ENCODE peak calls at places on chromosomes 12 and 14, in seven cellular contexts. S is SK-N-SH, G is GM12891, N is K562, M is HepG2, O is H1, A is GM12878. B is an unnamed sample.

GRCh38 chr12:121765573-121765972 is 27.9 kb downstream of the RHOF start:
- DNase-seq in N (peak), M (no peak), S (no peak), A (no peak), G (no peak), O (no peak), B (no peak)

GRCh38 chr12:75953312-75953906 is 78.2 kb downstream of the PHLDA1 start:
- DNase-seq in M (no peak), O (no peak), G (no peak), A (no peak), N (no peak), S (no peak), B (no peak)

GRCh38 chr12:116257826-116258225 is 19.7 kb downstream of the MED13L start:
- DNase-seq in A (no peak), S (no peak), G (no peak), N (no peak), M (no peak), O (no peak), B (no peak)

GRCh38 chr12:95836185-95836609 is 22.6 kb upstream of the SNRPF start:
- DNase-seq in N (no peak), M (no peak), O (no peak), A (no peak), S (peak), G (no peak), B (no peak)

GRCh38 chr12:22969521-22969920 is 344.6 kb downstream of the ETNK1 start:
- DNase-seq in O (no peak), S (no peak), G (no peak), M (no peak), N (no peak), A (no peak), B (no peak)

GRCh38 chr14:61145903-61146411 is 135.2 kb downstream of the TMEM30B start:
- DNase-seq in G (no peak), A (no peak), S (peak), N (no peak), M (no peak), O (no peak), B (no peak)

GRCh38 chr14:91996951-91997371 is 42.9 kb downstream of the TRIP11 start:
- DNase-seq in M (peak), O (no peak), S (peak), G (no peak), A (no peak), N (peak), B (no peak)

GRCh38 chr12:108305520-108305919 is 33.6 kb downstream of the CMKLR1 start:
- DNase-seq in S (peak), M (no peak), N (no peak), O (no peak), G (no peak), A (no peak), B (no peak)

GRCh38 chr12:50043308-50043707 is 14.1 kb upstream of the ASIC1 start:
- DNase-seq in A (no peak), G (no peak), M (no peak), O (no peak), N (no peak), S (no peak), B (no peak)

GRCh38 chr14:78240567-78240966 is 70.4 kb downstream of the NRXN3 start:
- DNase-seq in M (no peak), N (no peak), A (no peak), O (no peak), G (no peak), S (no peak), B (no peak)

GRCh38 chr14:61591862-61592261 is 103.5 kb upstream of the HIF1A start:
- DNase-seq in M (no peak), A (no peak), N (no peak), O (no peak), G (no peak), S (no peak), B (no peak)

GRCh38 chr14:69606258-69606657 is 5.1 kb upstream of the SUSD6 start:
- DNase-seq in N (no peak), M (peak), A (no peak), S (no peak), O (no peak), G (no peak), B (no peak)

GRCh38 chr12:106171117-106171750 is 32.5 kb upstream of the NUAK1 start:
- DNase-seq in G (no peak), A (no peak), N (no peak), S (no peak), M (no peak), O (no peak), B (no peak)

GRCh38 chr14:98623806-98624430 is 648.1 kb downstream of the BCL11B start:
- DNase-seq in A (no peak), N (no peak), M (no peak), S (no peak), G (no peak), O (no peak), B (no peak)

GRCh38 chr12:507261-507853 is 47.6 kb downstream of the B4GALNT3 start:
- DNase-seq in M (no peak), G (no peak), O (no peak), S (no peak), A (no peak), N (no peak), B (no peak)

GRCh38 chr14:54866588-54866987 is 36.0 kb downstream of the GCH1 start:
- DNase-seq in S (no peak), A (no peak), O (no peak), N (no peak), G (no peak), M (peak), B (no peak)

GRCh38 chr12:65121049-65121955 is at the start of gene WIF1:
- DNase-seq in O (peak), S (peak), M (no peak), A (no peak), G (no peak), N (no peak), B (peak)

GRCh38 chr12:32493282-32493681 is 93.9 kb downstream of the FGD4 start:
- DNase-seq in N (no peak), M (no peak), G (no peak), A (no peak), S (no peak), O (no peak), B (no peak)

GRCh38 chr14:53432378-53432802 is 279.3 kb upstream of the DDHD1 start:
- DNase-seq in S (peak), A (no peak), M (peak), N (peak), O (peak), G (peak), B (peak)

GRCh38 chr12:130994821-130995375 is 41.2 kb downstream of the ADGRD1 start:
- DNase-seq in G (no peak), S (no peak), M (no peak), A (no peak), O (no peak), N (no peak), B (no peak)

GRCh38 chr12:96063046-96063445 is 27.7 kb upstream of the LTA4H start:
- DNase-seq in S (peak), O (no peak), M (no peak), A (no peak), N (no peak), G (no peak), B (no peak)

GRCh38 chr14:76205708-76206107 is 54.0 kb downstream of the GPATCH2L start:
- DNase-seq in G (no peak), M (no peak), N (no peak), A (peak), O (no peak), S (no peak), B (no peak)

GRCh38 chr14:58663494-58664111 is 25.8 kb downstream of the DACT1 start:
- DNase-seq in G (no peak), N (no peak), M (no peak), O (peak), A (no peak), S (peak), B (no peak)

GRCh38 chr14:50335989-50336391 is 23.9 kb downstream of the DMAC2L start:
- DNase-seq in A (no peak), M (no peak), O (no peak), G (no peak), S (peak), N (no peak), B (no peak)

GRCh38 chr12:13471471-13471870 is 274.9 kb downstream of the EMP1 start:
- DNase-seq in A (no peak), O (no peak), M (no peak), S (no peak), G (no peak), N (no peak), B (no peak)

GRCh38 chr12:124456652-124457152 is 110.7 kb downstream of the NCOR2 start:
- DNase-seq in N (no peak), A (no peak), G (peak), O (no peak), M (no peak), S (no peak), B (peak)

GRCh38 chr12:111418594-111418880 is 12.8 kb downstream of the SH2B3 start:
- DNase-seq in S (no peak), A (no peak), G (no peak), M (no peak), O (no peak), N (no peak), B (no peak)

GRCh38 chr14:99035712-99036593 is 236.0 kb downstream of the BCL11B start:
- DNase-seq in M (peak), N (no peak), O (peak), A (no peak), G (no peak), S (peak), B (no peak)

GRCh38 chr14:61519106-61519505 is 176.2 kb upstream of the HIF1A start:
- DNase-seq in A (no peak), M (no peak), O (no peak), N (no peak), G (no peak), S (no peak), B (no peak)

GRCh38 chr12:69546693-69547438 is 38.4 kb upstream of the CCT2 start:
- DNase-seq in N (no peak), A (peak), M (no peak), G (no peak), O (no peak), S (no peak), B (no peak)

GRCh38 chr14:77014004-77014604 is 14.4 kb downstream of the IRF2BPL start:
- DNase-seq in O (no peak), A (no peak), N (no peak), S (peak), M (peak), G (no peak), B (no peak)

GRCh38 chr12:4214912-4215861 is 58.4 kb upstream of the CCND2 start:
- DNase-seq in O (no peak), A (peak), N (no peak), G (peak), M (no peak), S (no peak), B (peak)

GRCh38 chr14:104106471-104106991 is 21.0 kb downstream of the ASPG start:
- DNase-seq in O (no peak), N (no peak), M (no peak), S (no peak), G (no peak), A (no peak), B (no peak)

GRCh38 chr12:27431185-27431584 is 15.4 kb upstream of the SMCO2 start:
- DNase-seq in M (no peak), G (no peak), A (no peak), N (no peak), S (no peak), O (no peak), B (no peak)

GRCh38 chr12:46386877-46387629 is 14.5 kb upstream of the SLC38A2 start:
- DNase-seq in G (no peak), S (no peak), A (no peak), O (no peak), M (no peak), N (no peak), B (no peak)

GRCh38 chr14:71524321-71524982 is 407.8 kb upstream of the RGS6 start:
- DNase-seq in M (no peak), N (no peak), O (no peak), A (peak), G (no peak), S (no peak), B (no peak)

GRCh38 chr14:71527807-71528206 is 404.4 kb upstream of the RGS6 start:
- DNase-seq in N (no peak), M (no peak), S (no peak), G (no peak), A (no peak), O (no peak), B (no peak)

GRCh38 chr14:71525663-71526246 is 406.5 kb upstream of the RGS6 start:
- DNase-seq in N (no peak), G (no peak), S (no peak), M (no peak), O (no peak), A (no peak), B (no peak)

GRCh38 chr14:71523630-71524320 is 408.5 kb upstream of the RGS6 start:
- DNase-seq in G (no peak), M (no peak), N (no peak), O (no peak), S (no peak), A (peak), B (no peak)

GRCh38 chr14:71526388-71526787 is 405.8 kb upstream of the RGS6 start:
- DNase-seq in G (no peak), A (no peak), N (no peak), M (no peak), O (no peak), S (no peak), B (no peak)
- TF ChIP-seq POLR2AphosphoS5 in G (no peak), A (no peak), N (no peak), M (no peak), O (no peak), S (no peak), B (no peak)

DNA sequence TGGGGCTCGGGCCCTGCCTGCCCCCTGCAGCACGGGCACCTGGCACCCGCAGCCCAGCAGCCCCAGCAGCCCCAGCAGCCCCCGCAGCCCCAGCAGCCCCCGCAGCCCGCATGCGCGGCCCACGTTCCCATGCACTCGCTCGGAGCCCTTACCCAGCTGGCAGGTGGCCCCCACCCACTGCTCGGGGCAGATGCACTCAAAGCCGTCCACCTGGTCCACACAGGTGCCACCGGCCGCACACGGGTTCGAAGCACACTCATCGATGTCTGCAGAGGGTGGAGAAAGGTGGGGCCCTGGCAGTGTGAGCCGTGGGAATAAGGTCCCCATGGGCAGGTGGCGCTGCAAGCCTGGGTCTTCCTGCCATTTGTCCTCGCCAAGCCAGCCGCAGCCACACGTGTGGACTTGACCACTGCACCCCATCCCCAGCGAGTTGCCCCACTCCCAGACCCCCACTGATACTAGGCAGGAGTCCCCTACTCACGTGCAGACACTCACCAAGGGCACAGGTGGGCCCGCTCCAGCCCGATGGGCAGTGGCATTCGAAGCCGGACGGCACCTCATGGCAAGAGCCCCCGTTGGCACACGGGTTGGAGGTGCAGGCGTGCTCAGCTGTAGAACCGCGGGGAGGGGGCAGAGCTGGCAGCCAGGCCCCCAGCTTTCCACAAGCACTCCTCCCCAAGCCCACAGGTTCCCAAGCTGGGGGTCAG is 17.3 kb downstream of the JAG2 start:
- DNase-seq in S (no peak), M (no peak), N (no peak), O (no peak), A (no peak), G (no peak), B (no peak)
- TF ChIP-seq TAF1 in S (no peak), M (no peak), N (no peak), O (no peak), A (no peak), G (no peak), B (no peak)

GRCh38 chr14:59919582-59920377 is at the start of gene LRRC9:
- DNase-seq in A (no peak), S (peak), M (peak), N (peak), O (peak), G (no peak), B (peak)
- TF ChIP-seq POLR2AphosphoS5 in A (no peak), S (no peak), M (peak), N (no peak), O (peak), G (no peak), B (no peak)

GRCh38 chr14:29805415-29806123 is 122.1 kb downstream of the PRKD1 start:
- DNase-seq in A (no peak), M (no peak), S (no peak), N (no peak), G (no peak), O (no peak), B (no peak)
- TF ChIP-seq TAF1 in A (no peak), M (no peak), S (no peak), N (no peak), G (no peak), O (no peak), B (no peak)

GRCh38 chr14:37890095-37890494 is 294.7 kb downstream of the TTC6 start:
- DNase-seq in A (no peak), M (no peak), O (no peak), S (no peak), N (no peak), G (no peak), B (no peak)
- TF ChIP-seq POLR2AphosphoS5 in A (no peak), M (no peak), O (no peak), S (no peak), N (no peak), G (no peak), B (no peak)

GRCh38 chr14:88604213-88604612 is 41.4 kb downstream of the ZC3H14 start:
- DNase-seq in O (no peak), A (no peak), G (no peak), N (no peak), M (no peak), S (no peak), B (no peak)
- TF ChIP-seq TAF1 in O (no peak), A (no peak), G (no peak), N (no peak), M (no peak), S (no peak), B (no peak)

GRCh38 chr12:2439332-2440100 is 355.3 kb upstream of the FKBP4 start:
- DNase-seq in A (no peak), M (no peak), G (no peak), O (no peak), S (no peak), N (no peak), B (no peak)
- TF ChIP-seq POLR2AphosphoS5 in A (no peak), M (no peak), G (no peak), O (no peak), S (no peak), N (no peak), B (no peak)